ENCODE peak calls at places on chromosomes 11 and 22, in five cellular contexts. N, L, F, Z and R are unnamed samples.

GRCh38 chr11:12331239-12331874 is 46.0 kb upstream of the PARVA start:
- DNase-seq in N (peak), Z (no peak), L (peak), F (peak), R (peak)

GRCh38 chr22:23553438-23553837 is 26.7 kb downstream of the IGLL1 start:
- DNase-seq in Z (no peak), L (no peak), F (no peak), N (no peak), R (no peak)

GRCh38 chr11:116457336-116458007 is 315.3 kb downstream of the BUD13 start:
- DNase-seq in L (no peak), F (no peak), Z (no peak), N (no peak), R (no peak)

GRCh38 chr11:60631939-60632338 is 67.5 kb upstream of the MS4A8 start:
- DNase-seq in L (no peak), F (no peak), N (no peak), Z (no peak), R (no peak)

GRCh38 chr11:61694971-61695706 is 14.9 kb downstream of the DAGLA start:
- DNase-seq in Z (no peak), L (peak), F (no peak), N (peak), R (no peak)

GRCh38 chr11:116833491-116833815 is 3.7 kb downstream of the APOC3 start:
- DNase-seq in L (no peak), Z (no peak), F (no peak), N (no peak), R (no peak)

GRCh38 chr11:69409812-69410645 is 71.4 kb upstream of the LINC01488 start:
- DNase-seq in Z (no peak), L (no peak), N (no peak), F (no peak), R (no peak)

GRCh38 chr11:79362821-79363220 is 78.0 kb downstream of the TENM4 start:
- DNase-seq in L (peak), N (no peak), F (no peak), Z (no peak), R (no peak)

GRCh38 chr11:64146036-64146943 is 19.6 kb downstream of the MACROD1 start:
- DNase-seq in L (peak), F (peak), N (peak), Z (peak), R (peak)

GRCh38 chr11:3164540-3165151 is 464 bp downstream of the OSBPL5 start:
- DNase-seq in L (no peak), Z (no peak), N (no peak), F (no peak), R (no peak)

GRCh38 chr11:95512682-95513081 is 276.9 kb downstream of the FAM76B start:
- DNase-seq in L (peak), N (peak), F (peak), Z (no peak), R (peak)

GRCh38 chr11:85187992-85188391 is 439.2 kb downstream of the DLG2 start:
- DNase-seq in L (no peak), Z (no peak), F (no peak), N (no peak), R (no peak)

GRCh38 chr11:85180528-85180927 is 446.6 kb downstream of the DLG2 start:
- DNase-seq in L (no peak), N (no peak), F (no peak), Z (no peak), R (peak)

GRCh38 chr11:85182437-85183109 is 444.6 kb downstream of the DLG2 start:
- DNase-seq in F (peak), N (peak), Z (no peak), L (peak), R (peak)
- TF ChIP-seq CTCF in F (peak), N (peak), Z (peak), L (peak), R (peak)

DNA sequence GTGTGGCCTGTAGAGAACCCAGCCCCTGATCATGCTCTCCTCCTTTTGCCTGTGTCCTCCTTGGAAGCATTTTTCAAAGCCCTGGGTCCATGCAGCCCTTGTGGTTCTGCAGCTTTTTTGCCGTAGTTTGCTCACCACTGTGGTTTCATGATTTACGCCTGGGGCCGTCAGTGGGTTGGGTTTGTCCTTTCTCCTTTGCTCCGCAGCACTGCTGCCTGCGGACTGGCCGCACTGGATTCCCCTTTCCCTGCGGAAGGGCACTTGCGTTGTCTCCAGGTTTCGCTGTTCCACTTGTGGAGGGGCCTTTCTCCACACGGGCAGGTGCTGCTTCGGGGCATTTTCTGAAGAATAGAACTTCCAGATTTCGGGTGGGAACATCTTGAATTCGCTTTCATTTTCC is 1260.9 kb downstream of the BRD1 start:
- DNase-seq in Z (no peak), N (no peak), F (no peak), L (no peak), R (no peak)
- H3K4me3 ChIP-seq in Z (no peak), N (no peak), F (no peak), L (no peak), R (no peak)

GRCh38 chr11:73114110-73114834 is 27.8 kb downstream of the FCHSD2 start:
- DNase-seq in F (no peak), Z (no peak), N (no peak), L (peak), R (no peak)
- TF ChIP-seq CTCF in F (no peak), Z (no peak), N (no peak), L (no peak), R (no peak)

GRCh38 chr11:133064152-133064877 is 468.0 kb downstream of the OPCML start:
- DNase-seq in N (peak), F (peak), L (peak), Z (no peak), R (peak)
- H3K4me3 ChIP-seq in N (peak), F (peak), L (peak), Z (no peak), R (peak)